ENCODE peak calls at places on chromosomes 12 and 14, in six cellular contexts. L is foreskin fibroblast, D is thoracic aorta, J is type B pancreatic cell, R is A549, O is glutamatergic neuron. Y is an unnamed sample.

GRCh38 chr14:68888025-68888850 is 90.9 kb downstream of the ACTN1 start:
- DNase-seq in D (no peak), L (no peak), J (no peak), R (no peak), O (no peak), Y (no peak)

GRCh38 chr12:105775351-105775750 is 363.4 kb downstream of the NUAK1 start:
- DNase-seq in R (no peak), O (no peak), D (no peak), J (no peak), L (no peak), Y (no peak)

GRCh38 chr12:38523920-38524319 is 207.3 kb downstream of the ALG10B start:
- DNase-seq in D (no peak), J (no peak), L (no peak), R (no peak), O (no peak), Y (no peak)

GRCh38 chr12:1598757-1599156 is 4.4 kb upstream of the FBXL14 start:
- DNase-seq in R (no peak), D (no peak), O (no peak), L (no peak), J (no peak), Y (no peak)

GRCh38 chr12:6387541-6387940 is 3.6 kb downstream of the LTBR start:
- DNase-seq in D (no peak), O (no peak), J (no peak), R (no peak), L (no peak), Y (no peak)

GRCh38 chr12:87116778-87117177 is 860.6 kb upstream of the MGAT4C start:
- DNase-seq in R (no peak), O (no peak), J (no peak), L (no peak), D (no peak), Y (no peak)

GRCh38 chr14:85129907-85130306 is 400.0 kb upstream of the FLRT2 start:
- DNase-seq in O (no peak), R (no peak), J (no peak), D (no peak), L (no peak), Y (no peak)

GRCh38 chr12:15193927-15194326 is 27.3 kb downstream of the RERG start:
- DNase-seq in O (no peak), R (no peak), D (no peak), J (no peak), L (no peak), Y (no peak)

GRCh38 chr14:67944605-67945004 is 125.0 kb downstream of the RAD51B start:
- DNase-seq in R (no peak), O (no peak), L (no peak), D (no peak), J (no peak), Y (no peak)

GRCh38 chr12:99746538-99746937 is 99.0 kb downstream of the GARIN6 start:
- DNase-seq in L (no peak), O (no peak), R (no peak), D (no peak), J (no peak), Y (no peak)

GRCh38 chr14:87629788-87630187 is 363.2 kb downstream of the GALC start:
- DNase-seq in O (no peak), D (no peak), L (no peak), R (no peak), J (no peak), Y (no peak)

GRCh38 chr12:92080390-92081285 is 65.0 kb downstream of the BTG1 start:
- DNase-seq in R (peak), O (no peak), J (no peak), D (no peak), L (peak), Y (no peak)

GRCh38 chr12:69065804-69066203 is 132.8 kb upstream of the CPM start:
- DNase-seq in R (no peak), L (no peak), O (no peak), D (no peak), J (no peak), Y (no peak)

GRCh38 chr12:55762646-55763045 is 19.7 kb downstream of the GDF11 start:
- DNase-seq in O (no peak), L (no peak), J (no peak), D (no peak), R (no peak), Y (no peak)

GRCh38 chr12:46609281-46609623 is 216.5 kb downstream of the SLC38A4 start:
- DNase-seq in D (no peak), R (no peak), J (no peak), L (no peak), O (no peak), Y (no peak)

GRCh38 chr14:101733211-101733610 is 28.3 kb upstream of the PPP2R5C start:
- DNase-seq in L (peak), R (no peak), J (no peak), D (no peak), O (no peak), Y (no peak)

GRCh38 chr12:23169012-23170003 is 544.3 kb downstream of the ETNK1 start:
- DNase-seq in D (no peak), R (no peak), O (no peak), L (no peak), J (no peak), Y (no peak)

GRCh38 chr12:53012928-53013327 is 6.7 kb downstream of the EIF4B start:
- DNase-seq in J (no peak), O (no peak), R (no peak), D (no peak), L (no peak), Y (no peak)

GRCh38 chr12:98814254-98814653 is 169.2 kb downstream of the APAF1 start:
- DNase-seq in O (no peak), D (no peak), J (no peak), R (no peak), L (peak), Y (no peak)

GRCh38 chr14:35669782-35670181 is 135.8 kb downstream of the INSM2 start:
- DNase-seq in J (no peak), D (no peak), L (peak), O (no peak), R (no peak), Y (no peak)

GRCh38 chr14:93619176-93619793 is 169.0 kb downstream of the PRIMA1 start:
- DNase-seq in O (peak), D (no peak), L (peak), J (no peak), R (peak), Y (peak)

GRCh38 chr14:90661881-90662280 is 154.3 kb downstream of the TTC7B start:
- DNase-seq in L (no peak), D (no peak), O (no peak), J (no peak), R (no peak), Y (no peak)

DNA sequence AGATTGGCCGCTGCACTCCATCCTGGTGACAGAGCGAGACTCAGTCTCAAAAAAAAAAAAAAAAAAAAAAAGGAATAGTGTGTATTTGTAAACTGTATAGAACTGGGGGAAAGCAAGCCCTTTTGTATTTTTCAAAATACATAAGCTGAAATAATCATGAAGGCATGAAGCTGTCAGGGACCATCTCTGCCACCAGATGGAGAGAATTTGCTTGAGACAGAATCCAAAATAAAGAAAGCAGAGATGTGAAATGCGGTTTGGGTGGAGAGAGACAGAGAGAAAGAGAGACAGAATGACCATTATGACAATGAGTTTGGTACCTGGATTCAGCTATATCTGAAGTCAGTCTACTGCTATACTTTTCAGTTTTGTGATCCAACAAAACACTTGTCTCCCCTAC is 155.7 kb upstream of the LRIG3 start:
- DNase-seq in D (no peak), J (no peak), O (no peak), L (no peak), R (no peak), Y (no peak)
- TF ChIP-seq CTCF in D (no peak), J (peak), O (no peak), L (no peak), R (no peak), Y (no peak)

DNA sequence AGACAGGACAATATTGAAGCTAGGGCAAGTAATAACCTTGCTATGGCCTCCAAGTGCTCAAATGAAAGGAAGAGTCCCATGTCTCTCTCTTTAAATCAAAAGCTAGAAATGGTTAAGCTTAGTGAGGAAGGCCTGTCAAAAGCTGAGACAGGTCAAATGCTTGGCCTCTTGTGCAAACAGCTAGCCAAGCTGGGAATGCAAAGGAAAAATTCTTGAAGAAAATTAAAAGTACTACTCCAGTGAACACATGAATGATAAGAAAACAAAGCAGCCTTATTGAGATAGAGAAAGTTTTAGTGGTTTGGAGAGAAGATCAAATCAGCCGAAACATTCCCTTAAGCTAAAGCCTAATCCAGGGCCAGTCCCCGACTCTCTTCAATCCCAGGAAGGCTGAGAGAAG is 84.1 kb upstream of the PLEKHA5 start:
- DNase-seq in J (no peak), L (no peak), R (no peak), D (no peak), O (no peak), Y (no peak)
- TF ChIP-seq CTCF in J (no peak), L (no peak), R (no peak), D (no peak), O (no peak), Y (no peak)

GRCh38 chr14:24705840-24706239 is 71.8 kb upstream of the GZMB start:
- DNase-seq in D (no peak), J (no peak), L (no peak), R (no peak), O (no peak), Y (no peak)

GRCh38 chr14:24700511-24700910 is 66.5 kb upstream of the GZMB start:
- DNase-seq in R (no peak), D (no peak), J (no peak), O (no peak), L (no peak), Y (no peak)

GRCh38 chr14:24699052-24699451 is 65.1 kb upstream of the GZMB start:
- DNase-seq in L (no peak), R (no peak), D (no peak), O (no peak), J (no peak), Y (no peak)

GRCh38 chr14:24695265-24696241 is 61.6 kb upstream of the GZMB start:
- DNase-seq in R (no peak), D (no peak), O (no peak), J (no peak), L (no peak), Y (no peak)

GRCh38 chr14:24701031-24701430 is 67.0 kb upstream of the GZMB start:
- DNase-seq in O (no peak), L (no peak), R (no peak), J (no peak), D (no peak), Y (no peak)
- TF ChIP-seq CTCF in O (no peak), L (no peak), R (no peak), J (no peak), D (no peak), Y (no peak)

GRCh38 chr14:54444003-54444402 is 2.8 kb upstream of the CNIH1 start:
- DNase-seq in O (no peak), D (no peak), R (no peak), L (no peak), J (no peak), Y (no peak)

GRCh38 chr14:54440037-54440436 is 1.1 kb downstream of the CNIH1 start:
- DNase-seq in J (no peak), L (no peak), D (no peak), R (no peak), O (no peak), Y (no peak)

GRCh38 chr14:54438703-54439102 is 2.5 kb downstream of the CNIH1 start:
- DNase-seq in R (no peak), O (no peak), J (no peak), D (no peak), L (no peak), Y (no peak)

GRCh38 chr14:54440454-54440853 is 720 bp downstream of the CNIH1 start:
- DNase-seq in R (no peak), J (no peak), O (no peak), D (no peak), L (no peak), Y (no peak)

DNA sequence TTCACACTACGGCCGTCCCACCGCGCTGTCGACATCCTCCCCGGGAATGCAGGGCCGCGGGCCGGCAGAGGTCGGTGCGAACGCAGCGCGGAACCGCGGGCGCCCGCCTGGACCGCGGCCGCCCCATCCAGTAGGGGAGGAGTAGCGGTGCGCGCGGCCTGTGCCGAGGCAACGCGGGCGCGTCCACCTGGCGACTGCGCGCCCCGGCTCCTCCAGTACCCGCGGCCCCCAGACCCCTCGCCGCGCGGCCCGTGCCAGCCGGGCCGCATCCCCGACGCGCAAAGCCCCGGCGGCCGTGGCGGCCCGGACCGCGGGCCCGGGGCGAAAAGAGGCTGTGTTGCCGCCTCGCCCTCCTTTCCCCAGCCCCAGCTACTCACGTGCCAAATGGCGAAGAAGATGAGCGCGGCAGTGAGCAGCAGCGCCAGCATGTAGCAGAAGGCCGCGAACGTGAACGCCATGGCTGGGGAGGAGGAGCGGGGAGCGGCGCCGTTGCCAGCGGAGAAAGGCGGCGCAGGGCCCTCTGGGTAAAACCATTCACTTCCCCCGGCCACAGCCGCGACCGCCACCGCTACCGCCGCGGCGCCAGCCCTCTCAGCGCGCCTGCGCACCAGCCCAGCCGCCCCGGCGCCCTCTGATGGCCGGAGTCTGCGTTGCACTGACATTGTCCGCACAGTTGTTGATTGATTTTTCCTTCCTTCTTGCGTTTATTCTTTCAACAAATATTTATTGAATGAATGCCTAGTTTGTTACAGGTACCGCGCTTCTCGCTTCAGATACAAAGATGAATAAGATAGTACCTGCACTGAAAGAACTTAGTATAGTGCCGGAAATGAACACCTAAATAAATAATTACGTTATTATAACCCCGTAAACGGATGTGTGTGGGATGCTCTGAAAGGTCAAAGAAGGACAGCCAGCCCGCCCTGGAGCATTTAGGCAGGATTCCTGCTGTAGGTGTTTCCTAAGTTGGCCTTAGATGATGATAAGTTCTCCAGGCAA is at the start of gene CNIH1:
- DNase-seq in R (peak), D (peak), L (peak), O (peak), J (peak), Y (peak)
- TF ChIP-seq CTCF in R (peak), D (peak), L (peak), O (peak), J (peak), Y (peak)

GRCh38 chr12:80582431-80582830 is 125.0 kb upstream of the MYF6 start:
- DNase-seq in L (no peak), O (no peak), D (no peak), J (no peak), R (no peak), Y (no peak)

GRCh38 chr12:80580254-80580653 is 127.2 kb upstream of the MYF6 start:
- DNase-seq in D (no peak), J (no peak), O (no peak), R (no peak), L (peak), Y (no peak)

DNA sequence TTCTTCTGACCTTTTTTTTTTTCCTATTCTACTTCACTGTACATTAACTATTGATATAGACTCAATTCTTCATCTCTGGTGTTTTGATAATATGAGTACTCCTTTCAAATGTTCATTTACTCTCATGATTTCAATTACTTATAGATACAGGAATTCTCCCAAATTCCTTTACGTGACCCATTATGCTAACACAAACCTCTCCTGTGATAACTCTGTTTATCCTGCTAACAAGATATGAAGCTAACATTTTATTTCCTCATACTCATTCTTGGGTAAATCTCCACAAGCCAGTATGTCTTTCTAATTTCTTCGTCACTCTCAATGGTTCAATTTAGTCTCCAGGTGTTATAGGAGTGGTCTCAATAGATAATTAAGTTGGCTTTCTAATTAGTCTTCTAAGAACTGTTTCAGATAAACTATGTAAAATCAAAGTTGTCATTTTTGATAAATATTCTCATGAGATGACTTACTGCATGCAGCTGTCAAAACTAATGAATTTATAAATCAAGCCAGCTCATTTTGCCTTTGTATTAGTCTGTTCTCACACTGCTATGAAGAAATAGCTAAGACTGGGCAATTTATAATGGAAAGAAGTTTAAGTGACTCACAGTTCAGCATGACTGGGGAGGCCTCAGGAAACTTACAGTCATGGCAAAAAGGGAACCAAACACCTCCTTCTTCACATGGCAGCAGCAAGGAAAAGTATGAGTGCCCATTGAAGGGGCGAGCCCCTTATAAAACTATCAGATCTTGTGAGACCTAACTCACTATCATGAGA is 130.6 kb upstream of the MYF6 start:
- DNase-seq in J (no peak), D (no peak), R (no peak), O (no peak), L (no peak), Y (no peak)
- TF ChIP-seq CTCF in J (no peak), D (no peak), R (no peak), O (no peak), L (no peak), Y (no peak)

DNA sequence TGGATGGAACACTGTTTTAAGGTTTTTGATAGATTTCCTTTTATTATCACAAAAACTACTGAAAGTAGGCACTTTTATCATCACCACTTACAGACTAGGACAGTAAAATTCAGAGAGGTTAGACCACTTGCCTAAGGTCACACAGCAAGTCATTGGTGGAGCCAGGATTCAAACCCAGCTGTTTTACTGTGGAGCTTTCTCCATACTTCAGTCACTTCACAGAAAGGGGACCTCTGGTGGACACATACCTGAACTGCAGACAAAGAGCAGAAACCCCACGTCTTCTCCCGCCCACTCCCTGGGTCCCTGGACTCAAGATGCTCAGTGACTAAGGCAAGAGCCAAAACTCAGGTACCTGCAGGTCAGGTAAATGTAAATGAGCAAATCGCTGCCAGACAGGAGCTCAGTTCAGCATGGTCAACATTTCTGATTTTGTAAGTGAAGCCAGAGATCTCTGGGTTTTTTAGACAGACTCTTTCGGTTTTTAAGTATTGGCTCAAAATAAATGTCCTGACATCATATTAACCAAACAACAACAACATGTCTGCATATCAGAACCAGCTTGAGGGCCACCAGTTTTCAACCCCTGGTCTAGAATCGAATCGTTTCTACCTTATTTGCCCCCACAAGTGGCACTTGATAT is 111.0 kb downstream of the KSR2 start:
- DNase-seq in O (peak), L (peak), D (no peak), R (peak), J (no peak), Y (peak)
- TF ChIP-seq CTCF in O (peak), L (peak), D (peak), R (peak), J (peak), Y (peak)

GRCh38 chr12:107564946-107565345 is 120.7 kb upstream of the PWP1 start:
- DNase-seq in O (no peak), J (no peak), D (no peak), R (no peak), L (no peak), Y (no peak)
- TF ChIP-seq CTCF in O (no peak), J (peak), D (no peak), R (peak), L (no peak), Y (peak)

DNA sequence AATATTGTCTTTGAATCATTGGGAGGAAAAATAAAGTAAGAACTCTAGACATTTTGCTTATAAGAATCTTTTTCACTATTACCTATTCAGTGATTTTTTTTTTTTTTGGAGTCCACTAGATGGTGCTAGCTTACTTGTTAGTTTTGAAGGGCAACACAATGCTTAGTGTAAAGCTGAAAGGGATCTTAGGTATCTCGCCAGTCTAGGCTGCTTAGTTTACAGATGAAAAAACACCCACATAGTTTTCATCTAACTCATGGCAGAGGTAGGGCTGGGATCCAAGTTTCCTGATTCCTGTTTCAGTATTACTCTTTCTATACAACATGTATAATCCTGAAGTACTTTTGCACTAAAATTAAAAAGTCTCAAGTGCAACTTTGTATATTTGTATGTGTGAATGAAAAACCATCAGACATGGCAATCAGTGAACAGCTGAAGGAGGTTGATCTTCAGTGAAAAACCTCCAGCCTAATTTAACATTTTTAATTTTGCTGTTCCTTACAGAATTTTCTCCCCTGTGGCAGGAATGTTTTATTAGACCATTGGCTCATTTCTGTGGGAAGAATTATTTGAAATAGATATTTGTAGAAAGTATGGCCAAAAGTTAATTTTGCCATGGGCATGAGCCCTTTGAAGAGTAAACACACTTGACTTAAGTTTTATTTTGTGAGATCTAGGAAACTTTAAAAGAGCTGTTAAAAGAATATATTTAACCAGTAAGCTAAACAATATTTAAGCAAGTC is 40.7 kb downstream of the LRRIQ1 start:
- DNase-seq in O (no peak), R (peak), D (no peak), J (no peak), L (peak), Y (no peak)
- TF ChIP-seq CTCF in O (peak), R (peak), D (no peak), J (peak), L (no peak), Y (peak)

Y was measured in nephron progenitor cell.